ENCODE peak calls at places on chromosome 17, in six cellular contexts. M is PC-3, K is GM23338, F is MM.1S, E is neural progenitor cell, X is SK-N-SH. C is an unnamed sample. For H3F3A, the result is how much of the 10 kb centered on the place peaks cover.

GRCh38 chr17:30323262-30323894 is 10.5 kb downstream of the TMIGD1 start:
- DNase-seq in M (no peak), K (no peak), F (no peak), E (no peak), X (no peak), C (no peak)

GRCh38 chr17:41013606-41014005 is 4.7 kb upstream of the KRTAP3-1 start:
- DNase-seq in M (no peak), K (no peak), F (no peak), E (no peak), X (no peak), C (peak)

GRCh38 chr17:13076905-13077304 is 59.1 kb upstream of the ELAC2 start:
- DNase-seq in M (no peak), K (no peak), F (no peak), E (no peak), X (no peak), C (peak)

GRCh38 chr17:64411999-64412771 is 21.5 kb upstream of the PECAM1 start:
- DNase-seq in M (no peak), K (peak), F (no peak), E (peak), X (no peak), C (peak)

GRCh38 chr17:760371-760770 is 8.3 kb upstream of the GEMIN4 start:
- DNase-seq in M (no peak), K (no peak), F (no peak), E (no peak), X (no peak), C (no peak)

GRCh38 chr17:65537343-65537844 is 24.1 kb downstream of the AXIN2 start:
- DNase-seq in M (no peak), K (no peak), F (no peak), E (no peak), X (no peak), C (no peak)

GRCh38 chr17:78884148-78884870 is 18.7 kb downstream of the CEP295NL start:
- DNase-seq in M (no peak), K (peak), F (no peak), E (peak), X (no peak), C (peak)

GRCh38 chr17:38401459-38401858 is 26.8 kb upstream of the ARHGAP23 start:
- DNase-seq in M (no peak), K (no peak), F (no peak), E (no peak), X (peak), C (no peak)

GRCh38 chr17:62778990-62779681 is 29.0 kb downstream of the MARCHF10 start:
- DNase-seq in M (peak), K (no peak), F (no peak), E (no peak), X (peak), C (peak)

GRCh38 chr17:78289802-78290363 is 58.5 kb downstream of the TMEM235 start:
- DNase-seq in M (peak), K (peak), F (peak), E (peak), X (peak), C (peak)

GRCh38 chr17:47266782-47267181 is 13.2 kb downstream of the ITGB3 start:
- DNase-seq in M (no peak), K (no peak), F (no peak), E (no peak), X (no peak), C (peak)

GRCh38 chr17:31859487-31860008 is 504 bp upstream of the COPRS start:
- DNase-seq in M (peak), K (peak), F (no peak), E (peak), X (peak), C (no peak)

GRCh38 chr17:31787857-31788570 is 71.0 kb downstream of the COPRS start:
- DNase-seq in M (peak), K (no peak), F (no peak), E (no peak), X (no peak), C (peak)

GRCh38 chr17:11795906-11796305 is 197.6 kb downstream of the DNAH9 start:
- DNase-seq in M (no peak), K (no peak), F (no peak), E (no peak), X (no peak), C (no peak)

GRCh38 chr17:68498479-68499326 is 13.5 kb upstream of the PRKAR1A start:
- DNase-seq in M (no peak), K (no peak), F (no peak), E (no peak), X (peak), C (peak)

GRCh38 chr17:66655861-66656260 is 179.1 kb upstream of the CACNG5 start:
- DNase-seq in M (peak), K (no peak), F (no peak), E (no peak), X (no peak), C (peak)

GRCh38 chr17:28567604-28568003 is 3.7 kb downstream of the PIGS start:
- DNase-seq in M (no peak), K (no peak), F (no peak), E (no peak), X (no peak), C (no peak)

GRCh38 chr17:48601184-48601527 is 3.6 kb downstream of the HOXB6 start:
- DNase-seq in M (no peak), K (no peak), F (no peak), E (no peak), X (no peak), C (no peak)

GRCh38 chr17:79909121-79909520 is 69.9 kb upstream of the CBX4 start:
- DNase-seq in M (peak), K (no peak), F (no peak), E (no peak), X (no peak), C (no peak)

GRCh38 chr17:78822552-78822951 is 18.1 kb downstream of the USP36 start:
- DNase-seq in M (no peak), K (no peak), F (no peak), E (no peak), X (peak), C (peak)

GRCh38 chr17:8108972-8109668 is 9.2 kb downstream of the ALOXE3 start:
- DNase-seq in M (no peak), K (peak), F (no peak), E (no peak), X (no peak), C (no peak)
- TF ChIP-seq EZH2phosphoT487 in M (no peak), K (no peak), F (no peak), E (no peak), X (no peak), C (no peak)

GRCh38 chr17:4516740-4517139 is 18.1 kb downstream of the SPNS2 start:
- DNase-seq in M (no peak), K (no peak), F (no peak), E (no peak), X (no peak), C (no peak)

GRCh38 chr17:4513113-4514032 is 14.7 kb downstream of the SPNS2 start:
- DNase-seq in M (peak), K (no peak), F (no peak), E (no peak), X (no peak), C (no peak)

GRCh38 chr17:4514206-4514605 is 15.5 kb downstream of the SPNS2 start:
- DNase-seq in M (peak), K (peak), F (no peak), E (peak), X (no peak), C (no peak)

GRCh38 chr17:4514779-4515178 is 16.1 kb downstream of the SPNS2 start:
- DNase-seq in M (no peak), K (no peak), F (no peak), E (no peak), X (no peak), C (no peak)

DNA sequence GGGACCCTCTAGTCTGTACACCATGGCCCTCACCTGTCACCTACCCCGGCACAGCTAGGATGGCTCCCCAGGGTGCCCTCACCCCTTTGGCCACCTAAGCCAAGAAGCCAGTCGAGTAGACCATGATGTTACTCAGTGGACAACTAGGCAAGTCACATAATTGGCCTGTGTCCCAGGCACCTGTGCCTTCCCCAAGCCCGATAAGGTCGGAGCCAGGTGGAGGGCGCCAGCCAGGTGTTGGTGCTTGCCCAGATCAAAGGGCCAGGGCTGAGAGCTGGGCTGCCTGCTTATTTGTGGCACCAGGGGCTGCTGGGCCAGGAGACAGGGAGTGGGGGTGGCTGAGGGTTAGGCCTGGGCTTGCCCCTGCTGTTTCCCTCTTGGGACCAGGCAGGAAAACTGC is 16.8 kb downstream of the SPNS2 start:
- DNase-seq in M (no peak), K (no peak), F (no peak), E (no peak), X (no peak), C (no peak)
- H3F3A ChIP-seq in M (under half), K (under half), F (under half), E (under half), X (under half), C (under half)

GRCh38 chr17:16352303-16352837 is 899 bp downstream of the CENPV start:
- DNase-seq in M (no peak), K (peak), F (no peak), E (peak), X (peak), C (peak)
- TF ChIP-seq EZH2phosphoT487 in M (no peak), K (no peak), F (no peak), E (no peak), X (no peak), C (no peak)

GRCh38 chr17:73533127-73533526 is 111.1 kb downstream of the SDK2 start:
- DNase-seq in M (no peak), K (no peak), F (no peak), E (no peak), X (peak), C (no peak)

GRCh38 chr17:73533801-73534574 is 110.3 kb downstream of the SDK2 start:
- DNase-seq in M (no peak), K (no peak), F (no peak), E (peak), X (no peak), C (no peak)

GRCh38 chr17:73532441-73532901 is 111.8 kb downstream of the SDK2 start:
- DNase-seq in M (no peak), K (no peak), F (no peak), E (no peak), X (peak), C (no peak)

GRCh38 chr17:73528679-73529078 is 115.6 kb downstream of the SDK2 start:
- DNase-seq in M (no peak), K (no peak), F (no peak), E (no peak), X (no peak), C (no peak)

GRCh38 chr17:73531171-73531570 is 113.1 kb downstream of the SDK2 start:
- DNase-seq in M (no peak), K (no peak), F (no peak), E (no peak), X (no peak), C (no peak)
- H3F3A ChIP-seq in M (under half), K (under half), F (under half), E (under half), X (under half), C (under half)

GRCh38 chr17:20154601-20155000 is 145.4 kb downstream of the SPECC1 start:
- DNase-seq in M (no peak), K (no peak), F (no peak), E (no peak), X (no peak), C (no peak)

GRCh38 chr17:20158580-20158979 is 149.4 kb downstream of the SPECC1 start:
- DNase-seq in M (no peak), K (no peak), F (no peak), E (no peak), X (no peak), C (no peak)

GRCh38 chr17:20157078-20157360 is 147.9 kb downstream of the SPECC1 start:
- DNase-seq in M (no peak), K (no peak), F (no peak), E (peak), X (no peak), C (no peak)

GRCh38 chr17:20155258-20156195 is 146.4 kb downstream of the SPECC1 start:
- DNase-seq in M (peak), K (peak), F (peak), E (peak), X (peak), C (peak)

DNA sequence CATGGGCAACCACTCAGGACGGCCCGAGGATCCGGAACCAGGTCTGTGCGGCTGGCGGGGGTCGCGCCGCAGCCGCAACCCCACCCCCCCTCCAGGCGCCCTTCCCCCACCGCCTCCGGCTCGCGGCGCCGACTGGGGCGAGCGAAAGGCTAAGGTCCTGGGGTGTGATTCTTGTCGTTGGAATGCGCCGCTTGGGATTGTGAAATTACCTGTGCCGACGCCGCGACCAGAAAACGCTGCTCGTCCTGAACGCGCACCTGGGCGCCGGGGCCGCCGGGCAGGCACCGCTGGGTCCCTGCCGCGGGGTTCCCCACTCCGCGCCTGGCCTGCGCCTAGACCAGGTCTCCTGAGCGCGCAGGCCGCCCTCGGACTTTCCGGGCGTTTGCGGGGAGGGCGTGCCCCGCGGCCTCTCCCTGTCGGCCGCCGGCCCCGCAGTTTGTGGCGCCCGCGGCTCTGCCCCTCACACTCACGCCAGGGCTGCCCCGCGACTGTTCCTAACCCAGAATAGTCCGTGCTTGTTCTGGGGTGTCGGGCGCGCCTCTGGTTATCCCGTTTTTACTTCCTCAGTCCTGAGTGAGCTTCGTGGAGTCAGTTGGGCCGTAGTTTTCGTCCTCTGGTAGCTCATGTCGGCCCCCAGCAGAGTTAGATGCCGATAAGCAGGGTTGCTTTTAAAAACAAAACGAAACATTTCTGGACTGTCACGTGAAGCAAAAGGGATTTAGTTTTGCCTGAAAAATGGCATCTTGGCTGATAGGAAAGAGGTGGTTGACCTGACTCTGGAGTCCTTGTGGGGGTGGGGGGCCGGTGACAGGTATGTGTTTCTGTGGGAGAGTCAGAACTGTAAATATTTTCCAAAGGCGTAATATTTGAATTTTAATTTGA is 147.3 kb downstream of the SPECC1 start:
- DNase-seq in M (peak), K (peak), F (peak), E (peak), X (peak), C (peak)
- TF ChIP-seq EZH2phosphoT487 in M (no peak), K (no peak), F (no peak), E (peak), X (no peak), C (no peak)

DNA sequence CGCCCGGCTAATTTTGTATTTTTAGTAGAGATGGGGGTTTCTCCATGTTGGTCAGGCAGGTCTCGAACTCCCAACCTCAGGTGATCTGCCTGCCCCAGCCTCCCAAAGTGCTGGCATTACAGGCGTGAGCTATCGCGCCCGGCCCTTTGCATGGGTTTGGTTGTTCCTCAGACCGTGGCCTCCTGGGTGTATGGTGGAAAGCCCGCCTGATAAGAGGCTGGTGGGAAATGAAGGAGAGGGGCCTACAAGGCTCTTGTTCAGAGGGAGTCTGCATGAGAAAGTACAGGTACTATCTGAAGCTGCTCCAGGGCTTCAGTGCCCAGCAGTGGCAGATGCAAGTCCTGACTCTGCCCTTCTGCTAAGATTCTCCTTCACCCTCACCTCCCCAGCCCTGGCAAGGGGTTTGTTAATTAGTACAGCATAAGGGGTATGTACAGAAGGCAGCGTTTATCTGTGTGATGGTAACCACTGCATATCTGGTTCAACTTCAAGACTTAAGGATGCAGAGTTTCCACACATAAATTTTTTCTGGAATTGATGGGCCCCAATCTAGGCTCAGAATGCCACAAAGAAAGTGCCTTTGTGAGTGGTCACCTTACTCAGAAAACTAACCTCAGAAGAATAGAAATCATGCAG is 24.2 kb downstream of the GRB7 start:
- DNase-seq in M (no peak), K (no peak), F (no peak), E (no peak), X (no peak), C (peak)
- H3F3A ChIP-seq in M (under half), K (under half), F (under half), E (under half), X (under half), C (under half)

GRCh38 chr17:42566873-42567573 is at the start of gene MLX:
- DNase-seq in M (peak), K (peak), F (peak), E (peak), X (peak), C (peak)
- TF ChIP-seq EZH2phosphoT487 in M (no peak), K (no peak), F (no peak), E (no peak), X (no peak), C (no peak)

DNA sequence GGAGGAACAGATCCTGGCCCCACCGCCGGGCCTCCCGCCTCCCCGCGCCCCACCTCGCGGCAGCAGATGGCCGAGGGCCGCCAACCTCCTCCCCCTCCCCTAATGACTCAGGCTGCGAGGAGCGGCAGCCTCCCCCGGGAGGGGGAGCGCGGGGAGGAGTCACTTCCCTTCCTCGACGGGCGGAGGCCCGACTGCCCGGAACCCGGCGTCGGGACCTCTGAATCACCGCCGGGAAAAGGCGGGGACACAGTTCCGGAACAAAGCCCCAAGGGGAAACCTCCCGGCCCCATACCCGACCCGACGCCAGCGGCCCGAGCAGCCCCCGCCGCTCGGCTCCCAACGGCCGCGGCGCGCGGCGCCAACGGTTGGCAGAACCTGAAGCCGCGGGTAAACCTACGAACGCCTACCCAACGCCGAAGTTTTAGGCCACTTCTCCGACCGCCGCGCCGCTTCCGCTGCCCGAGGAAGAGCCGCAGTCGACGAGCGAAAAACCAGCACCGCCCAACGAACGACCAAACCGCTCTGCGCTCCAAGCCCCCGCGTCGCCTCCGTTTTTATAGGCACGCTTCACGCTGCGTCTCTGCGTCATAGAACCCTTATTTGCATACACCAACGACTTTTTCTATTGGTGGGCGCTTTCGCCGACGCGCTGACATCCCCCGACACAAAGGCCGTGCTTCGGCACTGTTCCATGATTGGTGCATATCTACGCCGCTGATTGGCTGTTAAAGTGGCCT is 5.2 kb upstream of the UNK start:
- DNase-seq in M (peak), K (peak), F (peak), E (peak), X (peak), C (peak)
- H3F3A ChIP-seq in M (under half), K (under half), F (half or more), E (half or more), X (half or more), C (half or more)

GRCh38 chr17:55843785-55844184 is 92.9 kb downstream of the PCTP start:
- DNase-seq in M (no peak), K (no peak), F (no peak), E (no peak), X (no peak), C (no peak)

GRCh38 chr17:55842405-55843158 is 91.7 kb downstream of the PCTP start:
- DNase-seq in M (no peak), K (no peak), F (no peak), E (no peak), X (no peak), C (no peak)

GRCh38 chr17:55846745-55847144 is 95.9 kb downstream of the PCTP start:
- DNase-seq in M (no peak), K (no peak), F (no peak), E (no peak), X (no peak), C (no peak)

DNA sequence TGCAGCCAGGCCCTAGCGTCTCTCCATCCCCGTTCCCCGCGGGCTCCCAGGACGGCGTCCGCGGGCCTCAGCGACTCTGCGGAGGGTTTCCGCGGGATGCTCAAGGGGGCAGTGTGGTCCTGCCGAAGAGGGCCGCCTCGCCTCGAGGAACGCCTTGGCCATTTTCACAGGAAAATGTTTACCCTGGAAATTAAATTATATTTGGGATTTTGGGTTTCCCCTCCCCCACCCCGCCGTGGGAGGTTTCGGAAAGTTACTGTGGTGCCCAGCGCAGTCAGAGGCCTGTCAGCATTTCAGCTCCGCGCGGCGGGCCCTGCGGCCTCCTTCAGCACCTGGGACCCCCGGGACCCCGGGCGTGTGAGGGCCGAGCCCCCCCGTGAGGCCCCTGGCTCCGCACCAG is 94.5 kb downstream of the PCTP start:
- DNase-seq in M (no peak), K (peak), F (no peak), E (peak), X (peak), C (peak)
- TF ChIP-seq EZH2phosphoT487 in M (no peak), K (no peak), F (no peak), E (no peak), X (no peak), C (no peak)

C was measured in GM23248.